ENCODE peak calls at places on chromosomes 6 and 20, in six cellular contexts. One of them, this sample, is unnamed.

GRCh38 chr6:131923356-131923755 is 27.8 kb downstream of the CCN2 start:
- DNase-seq in EL: peak
- DNase-seq in GM04503: no peak
- DNase-seq in bronchial epithelial cell: peak
- DNase-seq in stimulated activated CD4-positive, alpha-beta T cell treated with anti-CD3 and anti-CD28 coated beads, Interleukin-2, amount 100 ng/mL, for 4 hours: no peak
- DNase-seq in substantia nigra: peak
- DNase-seq in this sample: peak

GRCh38 chr20:39070484-39071231 is 108.5 kb downstream of the DHX35 start:
- DNase-seq in EL: peak
- DNase-seq in GM04503: no peak
- DNase-seq in bronchial epithelial cell: peak
- DNase-seq in stimulated activated CD4-positive, alpha-beta T cell treated with anti-CD3 and anti-CD28 coated beads, Interleukin-2, amount 100 ng/mL, for 4 hours: no peak
- DNase-seq in substantia nigra: no peak
- DNase-seq in this sample: peak

GRCh38 chr6:87918461-87918941 is 129.1 kb upstream of the SPACA1 start:
- DNase-seq in EL: no peak
- DNase-seq in GM04503: no peak
- DNase-seq in bronchial epithelial cell: peak
- DNase-seq in stimulated activated CD4-positive, alpha-beta T cell treated with anti-CD3 and anti-CD28 coated beads, Interleukin-2, amount 100 ng/mL, for 4 hours: no peak
- DNase-seq in substantia nigra: no peak
- DNase-seq in this sample: no peak

GRCh38 chr20:53597521-53598120 is 4.0 kb upstream of the ZNF217 start:
- DNase-seq in EL: no peak
- DNase-seq in GM04503: no peak
- DNase-seq in bronchial epithelial cell: no peak
- DNase-seq in stimulated activated CD4-positive, alpha-beta T cell treated with anti-CD3 and anti-CD28 coated beads, Interleukin-2, amount 100 ng/mL, for 4 hours: no peak
- DNase-seq in substantia nigra: no peak
- DNase-seq in this sample: no peak

GRCh38 chr6:7176208-7176607 is 68.4 kb downstream of the RREB1 start:
- DNase-seq in EL: no peak
- DNase-seq in GM04503: no peak
- DNase-seq in bronchial epithelial cell: no peak
- DNase-seq in stimulated activated CD4-positive, alpha-beta T cell treated with anti-CD3 and anti-CD28 coated beads, Interleukin-2, amount 100 ng/mL, for 4 hours: no peak
- DNase-seq in substantia nigra: peak
- DNase-seq in this sample: no peak

GRCh38 chr6:52389626-52390360 is 27.8 kb downstream of the PAQR8 start:
- DNase-seq in EL: peak
- DNase-seq in GM04503: no peak
- DNase-seq in bronchial epithelial cell: peak
- DNase-seq in stimulated activated CD4-positive, alpha-beta T cell treated with anti-CD3 and anti-CD28 coated beads, Interleukin-2, amount 100 ng/mL, for 4 hours: no peak
- DNase-seq in substantia nigra: no peak
- DNase-seq in this sample: peak

GRCh38 chr20:38143646-38144554 is 21.2 kb downstream of the TGM2 start:
- DNase-seq in EL: peak
- DNase-seq in GM04503: peak
- DNase-seq in bronchial epithelial cell: peak
- DNase-seq in stimulated activated CD4-positive, alpha-beta T cell treated with anti-CD3 and anti-CD28 coated beads, Interleukin-2, amount 100 ng/mL, for 4 hours: no peak
- DNase-seq in substantia nigra: no peak
- DNase-seq in this sample: peak

GRCh38 chr6:135576055-135576454 is 78.5 kb upstream of the AHI1 start:
- DNase-seq in EL: peak
- DNase-seq in GM04503: peak
- DNase-seq in bronchial epithelial cell: peak
- DNase-seq in stimulated activated CD4-positive, alpha-beta T cell treated with anti-CD3 and anti-CD28 coated beads, Interleukin-2, amount 100 ng/mL, for 4 hours: no peak
- DNase-seq in substantia nigra: no peak
- DNase-seq in this sample: peak

GRCh38 chr6:98769546-98769945 is 64.8 kb upstream of the POU3F2 start:
- DNase-seq in EL: no peak
- DNase-seq in GM04503: no peak
- DNase-seq in bronchial epithelial cell: peak
- DNase-seq in stimulated activated CD4-positive, alpha-beta T cell treated with anti-CD3 and anti-CD28 coated beads, Interleukin-2, amount 100 ng/mL, for 4 hours: no peak
- DNase-seq in substantia nigra: peak
- DNase-seq in this sample: peak

GRCh38 chr6:41092421-41093140 is 19.8 kb downstream of the NFYA start:
- DNase-seq in EL: peak
- DNase-seq in GM04503: no peak
- DNase-seq in bronchial epithelial cell: peak
- DNase-seq in stimulated activated CD4-positive, alpha-beta T cell treated with anti-CD3 and anti-CD28 coated beads, Interleukin-2, amount 100 ng/mL, for 4 hours: no peak
- DNase-seq in substantia nigra: no peak
- DNase-seq in this sample: peak

GRCh38 chr6:125804264-125804663 is 13.5 kb downstream of the NCOA7 start:
- DNase-seq in EL: no peak
- DNase-seq in GM04503: no peak
- DNase-seq in bronchial epithelial cell: no peak
- DNase-seq in stimulated activated CD4-positive, alpha-beta T cell treated with anti-CD3 and anti-CD28 coated beads, Interleukin-2, amount 100 ng/mL, for 4 hours: no peak
- DNase-seq in substantia nigra: no peak
- DNase-seq in this sample: no peak

GRCh38 chr20:62900692-62901584 is 25.4 kb downstream of the DIDO1 start:
- DNase-seq in EL: no peak
- DNase-seq in GM04503: no peak
- DNase-seq in bronchial epithelial cell: peak
- DNase-seq in stimulated activated CD4-positive, alpha-beta T cell treated with anti-CD3 and anti-CD28 coated beads, Interleukin-2, amount 100 ng/mL, for 4 hours: no peak
- DNase-seq in substantia nigra: no peak
- DNase-seq in this sample: peak

GRCh38 chr6:138555294-138555988 is 56.1 kb upstream of the NHSL1 start:
- DNase-seq in EL: peak
- DNase-seq in GM04503: no peak
- DNase-seq in bronchial epithelial cell: peak
- DNase-seq in stimulated activated CD4-positive, alpha-beta T cell treated with anti-CD3 and anti-CD28 coated beads, Interleukin-2, amount 100 ng/mL, for 4 hours: no peak
- DNase-seq in substantia nigra: no peak
- DNase-seq in this sample: peak

GRCh38 chr6:106141441-106142237 is 55.5 kb downstream of the PRDM1 start:
- DNase-seq in EL: no peak
- DNase-seq in GM04503: no peak
- DNase-seq in bronchial epithelial cell: peak
- DNase-seq in stimulated activated CD4-positive, alpha-beta T cell treated with anti-CD3 and anti-CD28 coated beads, Interleukin-2, amount 100 ng/mL, for 4 hours: no peak
- DNase-seq in substantia nigra: no peak
- DNase-seq in this sample: no peak

GRCh38 chr6:32622545-32623401 is 14.4 kb upstream of the HLA-DQA1 start:
- DNase-seq in EL: peak
- DNase-seq in GM04503: no peak
- DNase-seq in bronchial epithelial cell: peak
- DNase-seq in stimulated activated CD4-positive, alpha-beta T cell treated with anti-CD3 and anti-CD28 coated beads, Interleukin-2, amount 100 ng/mL, for 4 hours: no peak
- DNase-seq in substantia nigra: no peak
- DNase-seq in this sample: peak

GRCh38 chr6:90993771-90994170 is 406.9 kb upstream of the MAP3K7 start:
- DNase-seq in EL: no peak
- DNase-seq in GM04503: no peak
- DNase-seq in bronchial epithelial cell: peak
- DNase-seq in stimulated activated CD4-positive, alpha-beta T cell treated with anti-CD3 and anti-CD28 coated beads, Interleukin-2, amount 100 ng/mL, for 4 hours: no peak
- DNase-seq in substantia nigra: no peak
- DNase-seq in this sample: peak